ENCODE peak calls at places on chromosome 16, in nine cellular contexts. One of them, this sample, is unnamed.

GRCh38 chr16:86322840-86323239 is 187.5 kb upstream of the FOXF1 start:
- DNase-seq in lung: no peak
- DNase-seq in endodermal cell: no peak
- DNase-seq in tibial artery: no peak
- DNase-seq in LHCN-M2: no peak
- DNase-seq in sciatic nerve: no peak
- DNase-seq in stimulated activated CD4-positive, alpha-beta T cell treated with anti-CD3 and anti-CD28 coated beads, Interleukin-12 subunit alpha, Interleukin-12 subunit beta, amount 100 ng/mL, for 24 hours: no peak
- DNase-seq in stimulated activated CD8-positive, alpha-beta memory T cell treated with anti-CD3 and anti-CD28 coated beads, Interleukin-12 subunit alpha, Interleukin-12 subunit beta, amount 100 ng/mL, for 4 hours: no peak
- DNase-seq in stomach: no peak
- DNase-seq in this sample: no peak

GRCh38 chr16:88835818-88836217 is 20.9 kb downstream of the GALNS start:
- DNase-seq in lung: no peak
- DNase-seq in endodermal cell: no peak
- DNase-seq in tibial artery: no peak
- DNase-seq in LHCN-M2: no peak
- DNase-seq in sciatic nerve: no peak
- DNase-seq in stimulated activated CD4-positive, alpha-beta T cell treated with anti-CD3 and anti-CD28 coated beads, Interleukin-12 subunit alpha, Interleukin-12 subunit beta, amount 100 ng/mL, for 24 hours: no peak
- DNase-seq in stimulated activated CD8-positive, alpha-beta memory T cell treated with anti-CD3 and anti-CD28 coated beads, Interleukin-12 subunit alpha, Interleukin-12 subunit beta, amount 100 ng/mL, for 4 hours: no peak
- DNase-seq in stomach: no peak
- DNase-seq in this sample: no peak

GRCh38 chr16:24526701-24527470 is 12.5 kb upstream of the RBBP6 start:
- DNase-seq in lung: no peak
- DNase-seq in endodermal cell: no peak
- DNase-seq in tibial artery: no peak
- DNase-seq in LHCN-M2: no peak
- DNase-seq in sciatic nerve: no peak
- DNase-seq in stimulated activated CD4-positive, alpha-beta T cell treated with anti-CD3 and anti-CD28 coated beads, Interleukin-12 subunit alpha, Interleukin-12 subunit beta, amount 100 ng/mL, for 24 hours: no peak
- DNase-seq in stimulated activated CD8-positive, alpha-beta memory T cell treated with anti-CD3 and anti-CD28 coated beads, Interleukin-12 subunit alpha, Interleukin-12 subunit beta, amount 100 ng/mL, for 4 hours: no peak
- DNase-seq in stomach: no peak
- DNase-seq in this sample: no peak

GRCh38 chr16:86580798-86581185 is 2.4 kb downstream of the FOXL1 start:
- DNase-seq in lung: no peak
- DNase-seq in endodermal cell: no peak
- DNase-seq in tibial artery: peak; percentile 56
- DNase-seq in LHCN-M2: no peak
- DNase-seq in sciatic nerve: no peak
- DNase-seq in stimulated activated CD4-positive, alpha-beta T cell treated with anti-CD3 and anti-CD28 coated beads, Interleukin-12 subunit alpha, Interleukin-12 subunit beta, amount 100 ng/mL, for 24 hours: no peak
- DNase-seq in stimulated activated CD8-positive, alpha-beta memory T cell treated with anti-CD3 and anti-CD28 coated beads, Interleukin-12 subunit alpha, Interleukin-12 subunit beta, amount 100 ng/mL, for 4 hours: no peak
- DNase-seq in stomach: no peak
- DNase-seq in this sample: no peak

GRCh38 chr16:70796301-70796700 is 4.7 kb downstream of the VAC14 start:
- DNase-seq in lung: no peak
- DNase-seq in endodermal cell: no peak
- DNase-seq in tibial artery: no peak
- DNase-seq in LHCN-M2: no peak
- DNase-seq in sciatic nerve: no peak
- DNase-seq in stimulated activated CD4-positive, alpha-beta T cell treated with anti-CD3 and anti-CD28 coated beads, Interleukin-12 subunit alpha, Interleukin-12 subunit beta, amount 100 ng/mL, for 24 hours: no peak
- DNase-seq in stimulated activated CD8-positive, alpha-beta memory T cell treated with anti-CD3 and anti-CD28 coated beads, Interleukin-12 subunit alpha, Interleukin-12 subunit beta, amount 100 ng/mL, for 4 hours: no peak
- DNase-seq in stomach: no peak
- DNase-seq in this sample: no peak

GRCh38 chr16:4852221-4852872 is 5.1 kb downstream of the UBN1 start:
- DNase-seq in lung: no peak
- DNase-seq in endodermal cell: no peak
- DNase-seq in tibial artery: no peak
- DNase-seq in LHCN-M2: peak; percentile 37
- DNase-seq in sciatic nerve: no peak
- DNase-seq in stimulated activated CD4-positive, alpha-beta T cell treated with anti-CD3 and anti-CD28 coated beads, Interleukin-12 subunit alpha, Interleukin-12 subunit beta, amount 100 ng/mL, for 24 hours: no peak
- DNase-seq in stimulated activated CD8-positive, alpha-beta memory T cell treated with anti-CD3 and anti-CD28 coated beads, Interleukin-12 subunit alpha, Interleukin-12 subunit beta, amount 100 ng/mL, for 4 hours: no peak
- DNase-seq in stomach: no peak
- DNase-seq in this sample: no peak

GRCh38 chr16:69863882-69864281 is 87.3 kb upstream of the CLEC18A start:
- DNase-seq in lung: no peak
- DNase-seq in endodermal cell: no peak
- DNase-seq in tibial artery: no peak
- DNase-seq in LHCN-M2: no peak
- DNase-seq in sciatic nerve: peak; percentile 32
- DNase-seq in stimulated activated CD4-positive, alpha-beta T cell treated with anti-CD3 and anti-CD28 coated beads, Interleukin-12 subunit alpha, Interleukin-12 subunit beta, amount 100 ng/mL, for 24 hours: no peak
- DNase-seq in stimulated activated CD8-positive, alpha-beta memory T cell treated with anti-CD3 and anti-CD28 coated beads, Interleukin-12 subunit alpha, Interleukin-12 subunit beta, amount 100 ng/mL, for 4 hours: no peak
- DNase-seq in stomach: no peak
- DNase-seq in this sample: no peak

GRCh38 chr16:48231675-48232214 is 12.4 kb upstream of the LONP2 start:
- DNase-seq in lung: no peak
- DNase-seq in endodermal cell: peak; percentile 84
- DNase-seq in tibial artery: no peak
- DNase-seq in LHCN-M2: peak; percentile 12
- DNase-seq in sciatic nerve: peak; percentile 61
- DNase-seq in stimulated activated CD4-positive, alpha-beta T cell treated with anti-CD3 and anti-CD28 coated beads, Interleukin-12 subunit alpha, Interleukin-12 subunit beta, amount 100 ng/mL, for 24 hours: peak; percentile 18
- DNase-seq in stimulated activated CD8-positive, alpha-beta memory T cell treated with anti-CD3 and anti-CD28 coated beads, Interleukin-12 subunit alpha, Interleukin-12 subunit beta, amount 100 ng/mL, for 4 hours: no peak
- DNase-seq in stomach: peak; percentile 44
- DNase-seq in this sample: no peak

GRCh38 chr16:46688101-46688656 is 799 bp downstream of the VPS35 start:
- DNase-seq in lung: peak; percentile 51
- DNase-seq in endodermal cell: no peak
- DNase-seq in tibial artery: no peak
- DNase-seq in LHCN-M2: no peak
- DNase-seq in sciatic nerve: peak; percentile 66
- DNase-seq in stimulated activated CD4-positive, alpha-beta T cell treated with anti-CD3 and anti-CD28 coated beads, Interleukin-12 subunit alpha, Interleukin-12 subunit beta, amount 100 ng/mL, for 24 hours: no peak
- DNase-seq in stimulated activated CD8-positive, alpha-beta memory T cell treated with anti-CD3 and anti-CD28 coated beads, Interleukin-12 subunit alpha, Interleukin-12 subunit beta, amount 100 ng/mL, for 4 hours: no peak
- DNase-seq in stomach: peak; percentile 64
- DNase-seq in this sample: no peak

GRCh38 chr16:79912592-79913310 is 312.2 kb upstream of the MAF start:
- DNase-seq in lung: no peak
- DNase-seq in endodermal cell: no peak
- DNase-seq in tibial artery: no peak
- DNase-seq in LHCN-M2: peak; percentile 1
- DNase-seq in sciatic nerve: no peak
- DNase-seq in stimulated activated CD4-positive, alpha-beta T cell treated with anti-CD3 and anti-CD28 coated beads, Interleukin-12 subunit alpha, Interleukin-12 subunit beta, amount 100 ng/mL, for 24 hours: no peak
- DNase-seq in stimulated activated CD8-positive, alpha-beta memory T cell treated with anti-CD3 and anti-CD28 coated beads, Interleukin-12 subunit alpha, Interleukin-12 subunit beta, amount 100 ng/mL, for 4 hours: no peak
- DNase-seq in stomach: no peak
- DNase-seq in this sample: no peak

GRCh38 chr16:67201411-67202345 is 2.7 kb downstream of the ELMO3 start:
- DNase-seq in lung: no peak
- DNase-seq in endodermal cell: no peak
- DNase-seq in tibial artery: no peak
- DNase-seq in LHCN-M2: no peak
- DNase-seq in sciatic nerve: no peak
- DNase-seq in stimulated activated CD4-positive, alpha-beta T cell treated with anti-CD3 and anti-CD28 coated beads, Interleukin-12 subunit alpha, Interleukin-12 subunit beta, amount 100 ng/mL, for 24 hours: no peak
- DNase-seq in stimulated activated CD8-positive, alpha-beta memory T cell treated with anti-CD3 and anti-CD28 coated beads, Interleukin-12 subunit alpha, Interleukin-12 subunit beta, amount 100 ng/mL, for 4 hours: no peak
- DNase-seq in stomach: no peak
- DNase-seq in this sample: no peak

GRCh38 chr16:68992521-68992920 is 112.9 kb upstream of the HAS3 start:
- DNase-seq in lung: no peak
- DNase-seq in endodermal cell: no peak
- DNase-seq in tibial artery: no peak
- DNase-seq in LHCN-M2: peak; percentile 78
- DNase-seq in sciatic nerve: no peak
- DNase-seq in stimulated activated CD4-positive, alpha-beta T cell treated with anti-CD3 and anti-CD28 coated beads, Interleukin-12 subunit alpha, Interleukin-12 subunit beta, amount 100 ng/mL, for 24 hours: no peak
- DNase-seq in stimulated activated CD8-positive, alpha-beta memory T cell treated with anti-CD3 and anti-CD28 coated beads, Interleukin-12 subunit alpha, Interleukin-12 subunit beta, amount 100 ng/mL, for 4 hours: no peak
- DNase-seq in stomach: no peak
- DNase-seq in this sample: peak; percentile 13

GRCh38 chr16:84742561-84743200 is 42.9 kb downstream of the USP10 start:
- DNase-seq in lung: no peak
- DNase-seq in endodermal cell: no peak
- DNase-seq in tibial artery: no peak
- DNase-seq in LHCN-M2: no peak
- DNase-seq in sciatic nerve: no peak
- DNase-seq in stimulated activated CD4-positive, alpha-beta T cell treated with anti-CD3 and anti-CD28 coated beads, Interleukin-12 subunit alpha, Interleukin-12 subunit beta, amount 100 ng/mL, for 24 hours: no peak
- DNase-seq in stimulated activated CD8-positive, alpha-beta memory T cell treated with anti-CD3 and anti-CD28 coated beads, Interleukin-12 subunit alpha, Interleukin-12 subunit beta, amount 100 ng/mL, for 4 hours: no peak
- DNase-seq in stomach: no peak
- DNase-seq in this sample: no peak

GRCh38 chr16:76756423-76756822 is 434.6 kb upstream of the MON1B start:
- DNase-seq in lung: no peak
- DNase-seq in endodermal cell: no peak
- DNase-seq in tibial artery: no peak
- DNase-seq in LHCN-M2: no peak
- DNase-seq in sciatic nerve: no peak
- DNase-seq in stimulated activated CD4-positive, alpha-beta T cell treated with anti-CD3 and anti-CD28 coated beads, Interleukin-12 subunit alpha, Interleukin-12 subunit beta, amount 100 ng/mL, for 24 hours: no peak
- DNase-seq in stimulated activated CD8-positive, alpha-beta memory T cell treated with anti-CD3 and anti-CD28 coated beads, Interleukin-12 subunit alpha, Interleukin-12 subunit beta, amount 100 ng/mL, for 4 hours: no peak
- DNase-seq in stomach: no peak
- DNase-seq in this sample: no peak

GRCh38 chr16:76932541-76933211 is 258.3 kb upstream of the MON1B start:
- DNase-seq in lung: no peak
- DNase-seq in endodermal cell: no peak
- DNase-seq in tibial artery: no peak
- DNase-seq in LHCN-M2: no peak
- DNase-seq in sciatic nerve: no peak
- DNase-seq in stimulated activated CD4-positive, alpha-beta T cell treated with anti-CD3 and anti-CD28 coated beads, Interleukin-12 subunit alpha, Interleukin-12 subunit beta, amount 100 ng/mL, for 24 hours: no peak
- DNase-seq in stimulated activated CD8-positive, alpha-beta memory T cell treated with anti-CD3 and anti-CD28 coated beads, Interleukin-12 subunit alpha, Interleukin-12 subunit beta, amount 100 ng/mL, for 4 hours: no peak
- DNase-seq in stomach: no peak
- DNase-seq in this sample: no peak

GRCh38 chr16:86059253-86060171 is 160.6 kb downstream of the IRF8 start:
- DNase-seq in lung: no peak
- DNase-seq in endodermal cell: peak; percentile 20
- DNase-seq in tibial artery: no peak
- DNase-seq in LHCN-M2: no peak
- DNase-seq in sciatic nerve: peak; percentile 90
- DNase-seq in stimulated activated CD4-positive, alpha-beta T cell treated with anti-CD3 and anti-CD28 coated beads, Interleukin-12 subunit alpha, Interleukin-12 subunit beta, amount 100 ng/mL, for 24 hours: no peak
- DNase-seq in stimulated activated CD8-positive, alpha-beta memory T cell treated with anti-CD3 and anti-CD28 coated beads, Interleukin-12 subunit alpha, Interleukin-12 subunit beta, amount 100 ng/mL, for 4 hours: no peak
- DNase-seq in stomach: no peak
- DNase-seq in this sample: no peak

GRCh38 chr16:84246679-84247077 is 6.9 kb upstream of the KCNG4 start:
- DNase-seq in lung: no peak
- DNase-seq in endodermal cell: no peak
- DNase-seq in tibial artery: no peak
- DNase-seq in LHCN-M2: no peak
- DNase-seq in sciatic nerve: no peak
- DNase-seq in stimulated activated CD4-positive, alpha-beta T cell treated with anti-CD3 and anti-CD28 coated beads, Interleukin-12 subunit alpha, Interleukin-12 subunit beta, amount 100 ng/mL, for 24 hours: no peak
- DNase-seq in stimulated activated CD8-positive, alpha-beta memory T cell treated with anti-CD3 and anti-CD28 coated beads, Interleukin-12 subunit alpha, Interleukin-12 subunit beta, amount 100 ng/mL, for 4 hours: no peak
- DNase-seq in stomach: no peak
- DNase-seq in this sample: no peak

GRCh38 chr16:5905935-5906334 is 808.3 kb upstream of the EEF2KMT start:
- DNase-seq in lung: no peak
- DNase-seq in endodermal cell: no peak
- DNase-seq in tibial artery: no peak
- DNase-seq in LHCN-M2: no peak
- DNase-seq in sciatic nerve: no peak
- DNase-seq in stimulated activated CD4-positive, alpha-beta T cell treated with anti-CD3 and anti-CD28 coated beads, Interleukin-12 subunit alpha, Interleukin-12 subunit beta, amount 100 ng/mL, for 24 hours: no peak
- DNase-seq in stimulated activated CD8-positive, alpha-beta memory T cell treated with anti-CD3 and anti-CD28 coated beads, Interleukin-12 subunit alpha, Interleukin-12 subunit beta, amount 100 ng/mL, for 4 hours: no peak
- DNase-seq in stomach: no peak
- DNase-seq in this sample: no peak

GRCh38 chr16:1481906-1482835 is 6.6 kb downstream of the PTX4 start:
- DNase-seq in lung: no peak
- DNase-seq in endodermal cell: no peak
- DNase-seq in tibial artery: no peak
- DNase-seq in LHCN-M2: no peak
- DNase-seq in sciatic nerve: no peak
- DNase-seq in stimulated activated CD4-positive, alpha-beta T cell treated with anti-CD3 and anti-CD28 coated beads, Interleukin-12 subunit alpha, Interleukin-12 subunit beta, amount 100 ng/mL, for 24 hours: no peak
- DNase-seq in stimulated activated CD8-positive, alpha-beta memory T cell treated with anti-CD3 and anti-CD28 coated beads, Interleukin-12 subunit alpha, Interleukin-12 subunit beta, amount 100 ng/mL, for 4 hours: no peak
- DNase-seq in stomach: no peak
- DNase-seq in this sample: no peak

GRCh38 chr16:29319726-29320125 is 86.8 kb downstream of the NPIPB11 start:
- DNase-seq in lung: no peak
- DNase-seq in endodermal cell: no peak
- DNase-seq in tibial artery: no peak
- DNase-seq in LHCN-M2: no peak
- DNase-seq in sciatic nerve: no peak
- DNase-seq in stimulated activated CD4-positive, alpha-beta T cell treated with anti-CD3 and anti-CD28 coated beads, Interleukin-12 subunit alpha, Interleukin-12 subunit beta, amount 100 ng/mL, for 24 hours: no peak
- DNase-seq in stimulated activated CD8-positive, alpha-beta memory T cell treated with anti-CD3 and anti-CD28 coated beads, Interleukin-12 subunit alpha, Interleukin-12 subunit beta, amount 100 ng/mL, for 4 hours: no peak
- DNase-seq in stomach: no peak
- DNase-seq in this sample: no peak

GRCh38 chr16:75256871-75257343 is 5.5 kb upstream of the BCAR1 start:
- DNase-seq in lung: no peak
- DNase-seq in endodermal cell: peak; percentile 64
- DNase-seq in tibial artery: peak; percentile 72
- DNase-seq in LHCN-M2: peak; percentile 61
- DNase-seq in sciatic nerve: peak; percentile 64
- DNase-seq in stimulated activated CD4-positive, alpha-beta T cell treated with anti-CD3 and anti-CD28 coated beads, Interleukin-12 subunit alpha, Interleukin-12 subunit beta, amount 100 ng/mL, for 24 hours: no peak
- DNase-seq in stimulated activated CD8-positive, alpha-beta memory T cell treated with anti-CD3 and anti-CD28 coated beads, Interleukin-12 subunit alpha, Interleukin-12 subunit beta, amount 100 ng/mL, for 4 hours: no peak
- DNase-seq in stomach: peak; percentile 32
- DNase-seq in this sample: no peak

GRCh38 chr16:86349338-86349900 is 160.9 kb upstream of the FOXF1 start:
- DNase-seq in lung: no peak
- DNase-seq in endodermal cell: no peak
- DNase-seq in tibial artery: no peak
- DNase-seq in LHCN-M2: no peak
- DNase-seq in sciatic nerve: no peak
- DNase-seq in stimulated activated CD4-positive, alpha-beta T cell treated with anti-CD3 and anti-CD28 coated beads, Interleukin-12 subunit alpha, Interleukin-12 subunit beta, amount 100 ng/mL, for 24 hours: no peak
- DNase-seq in stimulated activated CD8-positive, alpha-beta memory T cell treated with anti-CD3 and anti-CD28 coated beads, Interleukin-12 subunit alpha, Interleukin-12 subunit beta, amount 100 ng/mL, for 4 hours: no peak
- DNase-seq in stomach: no peak
- DNase-seq in this sample: no peak

GRCh38 chr16:72371307-72372081 is 199.5 kb upstream of the PMFBP1 start:
- DNase-seq in lung: no peak
- DNase-seq in endodermal cell: peak; percentile 91
- DNase-seq in tibial artery: no peak
- DNase-seq in LHCN-M2: peak; percentile 59
- DNase-seq in sciatic nerve: no peak
- DNase-seq in stimulated activated CD4-positive, alpha-beta T cell treated with anti-CD3 and anti-CD28 coated beads, Interleukin-12 subunit alpha, Interleukin-12 subunit beta, amount 100 ng/mL, for 24 hours: no peak
- DNase-seq in stimulated activated CD8-positive, alpha-beta memory T cell treated with anti-CD3 and anti-CD28 coated beads, Interleukin-12 subunit alpha, Interleukin-12 subunit beta, amount 100 ng/mL, for 4 hours: no peak
- DNase-seq in stomach: no peak
- DNase-seq in this sample: peak; percentile 24

GRCh38 chr16:21626659-21627277 is 25.6 kb downstream of the IGSF6 start:
- DNase-seq in lung: no peak
- DNase-seq in endodermal cell: peak; percentile 14
- DNase-seq in tibial artery: no peak
- DNase-seq in LHCN-M2: peak; percentile 72
- DNase-seq in sciatic nerve: no peak
- DNase-seq in stimulated activated CD4-positive, alpha-beta T cell treated with anti-CD3 and anti-CD28 coated beads, Interleukin-12 subunit alpha, Interleukin-12 subunit beta, amount 100 ng/mL, for 24 hours: no peak
- DNase-seq in stimulated activated CD8-positive, alpha-beta memory T cell treated with anti-CD3 and anti-CD28 coated beads, Interleukin-12 subunit alpha, Interleukin-12 subunit beta, amount 100 ng/mL, for 4 hours: no peak
- DNase-seq in stomach: no peak
- DNase-seq in this sample: peak; percentile 99

GRCh38 chr16:75471723-75472634 is 7.5 kb upstream of the TMEM170A start:
- DNase-seq in lung: no peak
- DNase-seq in endodermal cell: peak; percentile 78
- DNase-seq in tibial artery: peak; percentile 73
- DNase-seq in LHCN-M2: peak; percentile 64
- DNase-seq in sciatic nerve: peak; percentile 66
- DNase-seq in stimulated activated CD4-positive, alpha-beta T cell treated with anti-CD3 and anti-CD28 coated beads, Interleukin-12 subunit alpha, Interleukin-12 subunit beta, amount 100 ng/mL, for 24 hours: no peak
- DNase-seq in stimulated activated CD8-positive, alpha-beta memory T cell treated with anti-CD3 and anti-CD28 coated beads, Interleukin-12 subunit alpha, Interleukin-12 subunit beta, amount 100 ng/mL, for 4 hours: no peak
- DNase-seq in stomach: peak; percentile 59
- DNase-seq in this sample: peak; percentile 55

GRCh38 chr16:54806961-54807360 is 123.7 kb upstream of the IRX5 start:
- DNase-seq in lung: no peak
- DNase-seq in endodermal cell: no peak
- DNase-seq in tibial artery: no peak
- DNase-seq in LHCN-M2: no peak
- DNase-seq in sciatic nerve: no peak
- DNase-seq in stimulated activated CD4-positive, alpha-beta T cell treated with anti-CD3 and anti-CD28 coated beads, Interleukin-12 subunit alpha, Interleukin-12 subunit beta, amount 100 ng/mL, for 24 hours: no peak
- DNase-seq in stimulated activated CD8-positive, alpha-beta memory T cell treated with anti-CD3 and anti-CD28 coated beads, Interleukin-12 subunit alpha, Interleukin-12 subunit beta, amount 100 ng/mL, for 4 hours: no peak
- DNase-seq in stomach: no peak
- DNase-seq in this sample: no peak

GRCh38 chr16:2178321-2179106 is 17.9 kb downstream of the CASKIN1 start:
- DNase-seq in lung: no peak
- DNase-seq in endodermal cell: peak; percentile 94
- DNase-seq in tibial artery: no peak
- DNase-seq in LHCN-M2: no peak
- DNase-seq in sciatic nerve: no peak
- DNase-seq in stimulated activated CD4-positive, alpha-beta T cell treated with anti-CD3 and anti-CD28 coated beads, Interleukin-12 subunit alpha, Interleukin-12 subunit beta, amount 100 ng/mL, for 24 hours: no peak
- DNase-seq in stimulated activated CD8-positive, alpha-beta memory T cell treated with anti-CD3 and anti-CD28 coated beads, Interleukin-12 subunit alpha, Interleukin-12 subunit beta, amount 100 ng/mL, for 4 hours: no peak
- DNase-seq in stomach: no peak
- DNase-seq in this sample: no peak

GRCh38 chr16:68960910-68961309 is 117.6 kb downstream of the TANGO6 start:
- DNase-seq in lung: no peak
- DNase-seq in endodermal cell: no peak
- DNase-seq in tibial artery: no peak
- DNase-seq in LHCN-M2: no peak
- DNase-seq in sciatic nerve: no peak
- DNase-seq in stimulated activated CD4-positive, alpha-beta T cell treated with anti-CD3 and anti-CD28 coated beads, Interleukin-12 subunit alpha, Interleukin-12 subunit beta, amount 100 ng/mL, for 24 hours: no peak
- DNase-seq in stimulated activated CD8-positive, alpha-beta memory T cell treated with anti-CD3 and anti-CD28 coated beads, Interleukin-12 subunit alpha, Interleukin-12 subunit beta, amount 100 ng/mL, for 4 hours: no peak
- DNase-seq in stomach: no peak
- DNase-seq in this sample: no peak

GRCh38 chr16:84583995-84584394 is 33.9 kb downstream of the COTL1 start:
- DNase-seq in lung: no peak
- DNase-seq in endodermal cell: no peak
- DNase-seq in tibial artery: no peak
- DNase-seq in LHCN-M2: no peak
- DNase-seq in sciatic nerve: no peak
- DNase-seq in stimulated activated CD4-positive, alpha-beta T cell treated with anti-CD3 and anti-CD28 coated beads, Interleukin-12 subunit alpha, Interleukin-12 subunit beta, amount 100 ng/mL, for 24 hours: no peak
- DNase-seq in stimulated activated CD8-positive, alpha-beta memory T cell treated with anti-CD3 and anti-CD28 coated beads, Interleukin-12 subunit alpha, Interleukin-12 subunit beta, amount 100 ng/mL, for 4 hours: no peak
- DNase-seq in stomach: no peak
- DNase-seq in this sample: no peak

GRCh38 chr16:23229714-23230113 is 47.2 kb downstream of the SCNN1G start:
- DNase-seq in lung: no peak
- DNase-seq in endodermal cell: no peak
- DNase-seq in tibial artery: no peak
- DNase-seq in LHCN-M2: no peak
- DNase-seq in sciatic nerve: no peak
- DNase-seq in stimulated activated CD4-positive, alpha-beta T cell treated with anti-CD3 and anti-CD28 coated beads, Interleukin-12 subunit alpha, Interleukin-12 subunit beta, amount 100 ng/mL, for 24 hours: no peak
- DNase-seq in stimulated activated CD8-positive, alpha-beta memory T cell treated with anti-CD3 and anti-CD28 coated beads, Interleukin-12 subunit alpha, Interleukin-12 subunit beta, amount 100 ng/mL, for 4 hours: no peak
- DNase-seq in stomach: no peak
- DNase-seq in this sample: no peak

GRCh38 chr16:4733747-4734062 is 366 bp downstream of the ANKS3 start:
- DNase-seq in lung: no peak
- DNase-seq in endodermal cell: no peak
- DNase-seq in tibial artery: no peak
- DNase-seq in LHCN-M2: no peak
- DNase-seq in sciatic nerve: peak; percentile 68
- DNase-seq in stimulated activated CD4-positive, alpha-beta T cell treated with anti-CD3 and anti-CD28 coated beads, Interleukin-12 subunit alpha, Interleukin-12 subunit beta, amount 100 ng/mL, for 24 hours: peak; percentile 10
- DNase-seq in stimulated activated CD8-positive, alpha-beta memory T cell treated with anti-CD3 and anti-CD28 coated beads, Interleukin-12 subunit alpha, Interleukin-12 subunit beta, amount 100 ng/mL, for 4 hours: no peak
- DNase-seq in stomach: no peak
- DNase-seq in this sample: no peak

This sample was measured in foreskin melanocyte.